ENCODE peak calls at places on chromosomes 3 and 15, in nine cellular contexts. J is A549; N is right cardiac atrium; V is CD4-positive, alpha-beta T cell; B is aorta; S is heart left ventricle; H is transverse colon; Y is CD8-positive, alpha-beta memory T cell; X is adrenal gland. Q is an unnamed sample.

GRCh38 chr3:75978686-75979085 is 193.3 kb upstream of the ZNF717 start:
- DNase-seq in J (no peak), N (no peak), V (no peak), B (no peak), S (no peak), H (no peak), Y (no peak), X (no peak), Q (no peak)

GRCh38 chr15:75153565-75154248 is 48.0 kb upstream of the C15orf39 start:
- DNase-seq in J (no peak), N (no peak), V (no peak), B (no peak), S (peak), H (no peak), Y (no peak), X (no peak), Q (no peak)

GRCh38 chr3:66603161-66603611 is 102.4 kb upstream of the LRIG1 start:
- DNase-seq in J (no peak), N (no peak), V (no peak), B (no peak), S (no peak), H (no peak), Y (no peak), X (no peak), Q (no peak)

GRCh38 chr3:8576841-8577553 is 67.6 kb downstream of the SSUH2 start:
- DNase-seq in J (no peak), N (no peak), V (no peak), B (no peak), S (no peak), H (peak), Y (no peak), X (no peak), Q (no peak)

GRCh38 chr3:186871403-186871924 is 29.0 kb downstream of the ADIPOQ start:
- DNase-seq in J (no peak), N (no peak), V (no peak), B (no peak), S (no peak), H (no peak), Y (no peak), X (no peak), Q (no peak)

GRCh38 chr3:24704496-24704895 is 209.8 kb upstream of the THRB start:
- DNase-seq in J (no peak), N (no peak), V (no peak), B (no peak), S (no peak), H (no peak), Y (no peak), X (no peak), Q (no peak)

GRCh38 chr3:156542101-156543042 is 12.5 kb downstream of the SSR3 start:
- DNase-seq in J (no peak), N (peak), V (no peak), B (no peak), S (no peak), H (no peak), Y (no peak), X (no peak), Q (no peak)

GRCh38 chr3:177703788-177704187 is 506.5 kb upstream of the TBL1XR1 start:
- DNase-seq in J (no peak), N (no peak), V (no peak), B (no peak), S (no peak), H (no peak), Y (no peak), X (no peak), Q (no peak)

GRCh38 chr3:133840055-133840737 is 34.6 kb downstream of the SRPRB start:
- DNase-seq in J (no peak), N (no peak), V (no peak), B (no peak), S (no peak), H (no peak), Y (no peak), X (no peak), Q (no peak)

GRCh38 chr3:164737174-164737573 is 341.1 kb downstream of the SI start:
- DNase-seq in J (no peak), N (no peak), V (no peak), B (no peak), S (no peak), H (no peak), Y (no peak), X (no peak), Q (no peak)

GRCh38 chr3:13309004-13309403 is 111.1 kb downstream of the NUP210 start:
- DNase-seq in J (no peak), N (no peak), V (no peak), B (no peak), S (no peak), H (no peak), Y (no peak), X (no peak), Q (no peak)

GRCh38 chr3:85005947-85006346 is 47.2 kb downstream of the CADM2 start:
- DNase-seq in J (no peak), N (no peak), V (no peak), B (no peak), S (no peak), H (no peak), Y (no peak), X (no peak), Q (no peak)

GRCh38 chr15:42772126-42772525 is 35.2 kb upstream of the CDAN1 start:
- DNase-seq in J (no peak), N (peak), V (no peak), B (peak), S (peak), H (peak), Y (no peak), X (peak), Q (no peak)

GRCh38 chr3:45915518-45916231 is 27.6 kb upstream of the CXCR6 start:
- DNase-seq in J (peak), N (no peak), V (peak), B (no peak), S (no peak), H (peak), Y (peak), X (peak), Q (no peak)

GRCh38 chr15:78007965-78008886 is 69.3 kb downstream of the TBC1D2B start:
- DNase-seq in J (no peak), N (peak), V (no peak), B (peak), S (peak), H (peak), Y (no peak), X (peak), Q (no peak)

GRCh38 chr3:55526332-55527030 is 39.4 kb upstream of the WNT5A start:
- DNase-seq in J (no peak), N (no peak), V (no peak), B (no peak), S (no peak), H (no peak), Y (no peak), X (no peak), Q (no peak)

GRCh38 chr15:66603301-66604179 is 37.7 kb upstream of the LCTL start:
- DNase-seq in J (peak), N (peak), V (peak), B (peak), S (peak), H (peak), Y (peak), X (peak), Q (peak)

GRCh38 chr15:69145694-69146492 is 14.5 kb upstream of the GLCE start:
- DNase-seq in J (no peak), N (no peak), V (no peak), B (no peak), S (no peak), H (no peak), Y (no peak), X (no peak), Q (peak)

GRCh38 chr3:181966387-181966786 is 254.7 kb downstream of the SOX2 start:
- DNase-seq in J (no peak), N (no peak), V (no peak), B (no peak), S (no peak), H (no peak), Y (no peak), X (no peak), Q (no peak)

GRCh38 chr3:23075478-23075877 is 127.6 kb upstream of the UBE2E2 start:
- DNase-seq in J (no peak), N (no peak), V (no peak), B (no peak), S (no peak), H (no peak), Y (no peak), X (no peak), Q (no peak)

GRCh38 chr15:100911086-100911485 is 8.1 kb upstream of the LRRK1 start:
- DNase-seq in J (no peak), N (no peak), V (no peak), B (no peak), S (no peak), H (no peak), Y (no peak), X (no peak), Q (no peak)

GRCh38 chr15:100910556-100910955 is 8.6 kb upstream of the LRRK1 start:
- DNase-seq in J (no peak), N (no peak), V (no peak), B (no peak), S (no peak), H (no peak), Y (no peak), X (no peak), Q (no peak)

GRCh38 chr15:100908466-100908865 is 10.7 kb upstream of the LRRK1 start:
- DNase-seq in J (no peak), N (no peak), V (no peak), B (no peak), S (no peak), H (no peak), Y (no peak), X (no peak), Q (no peak)

GRCh38 chr15:100909582-100909981 is 9.6 kb upstream of the LRRK1 start:
- DNase-seq in J (no peak), N (no peak), V (no peak), B (no peak), S (no peak), H (no peak), Y (no peak), X (no peak), Q (no peak)

GRCh38 chr15:100910119-100910518 is 9.0 kb upstream of the LRRK1 start:
- DNase-seq in J (no peak), N (no peak), V (no peak), B (no peak), S (no peak), H (no peak), Y (no peak), X (no peak), Q (no peak)
- H3K27ac ChIP-seq in J (no peak), N (no peak), V (no peak), B (no peak), S (no peak), H (peak), Y (no peak), X (no peak), Q (no peak)

GRCh38 chr15:39247574-39247973 is 333.3 kb upstream of the THBS1 start:
- DNase-seq in J (no peak), N (no peak), V (no peak), B (no peak), S (no peak), H (no peak), Y (no peak), X (no peak), Q (no peak)
- H3K27ac ChIP-seq in J (no peak), N (no peak), V (no peak), B (no peak), S (no peak), H (no peak), Y (no peak), X (no peak), Q (no peak)

GRCh38 chr15:36996121-36996520 is 104.2 kb downstream of the MEIS2 start:
- DNase-seq in J (no peak), N (no peak), V (no peak), B (no peak), S (no peak), H (no peak), Y (no peak), X (no peak), Q (no peak)
- H3K27ac ChIP-seq in J (no peak), N (no peak), V (no peak), B (no peak), S (peak), H (no peak), Y (no peak), X (peak), Q (no peak)

GRCh38 chr15:49718234-49718633 is 97.4 kb downstream of the DTWD1 start:
- DNase-seq in J (no peak), N (no peak), V (no peak), B (no peak), S (no peak), H (no peak), Y (no peak), X (no peak), Q (no peak)

GRCh38 chr15:49720221-49720620 is 99.4 kb downstream of the DTWD1 start:
- DNase-seq in J (no peak), N (no peak), V (no peak), B (no peak), S (no peak), H (no peak), Y (no peak), X (no peak), Q (no peak)

GRCh38 chr15:49715701-49716100 is 94.9 kb downstream of the DTWD1 start:
- DNase-seq in J (no peak), N (no peak), V (no peak), B (no peak), S (no peak), H (no peak), Y (no peak), X (no peak), Q (no peak)

GRCh38 chr15:49721091-49721490 is 100.2 kb downstream of the DTWD1 start:
- DNase-seq in J (no peak), N (no peak), V (no peak), B (no peak), S (no peak), H (no peak), Y (no peak), X (no peak), Q (no peak)

GRCh38 chr15:49718846-49719245 is 98.0 kb downstream of the DTWD1 start:
- DNase-seq in J (no peak), N (no peak), V (no peak), B (no peak), S (no peak), H (no peak), Y (no peak), X (no peak), Q (no peak)
- H3K27ac ChIP-seq in J (no peak), N (peak), V (no peak), B (peak), S (no peak), H (peak), Y (no peak), X (peak), Q (no peak)

DNA sequence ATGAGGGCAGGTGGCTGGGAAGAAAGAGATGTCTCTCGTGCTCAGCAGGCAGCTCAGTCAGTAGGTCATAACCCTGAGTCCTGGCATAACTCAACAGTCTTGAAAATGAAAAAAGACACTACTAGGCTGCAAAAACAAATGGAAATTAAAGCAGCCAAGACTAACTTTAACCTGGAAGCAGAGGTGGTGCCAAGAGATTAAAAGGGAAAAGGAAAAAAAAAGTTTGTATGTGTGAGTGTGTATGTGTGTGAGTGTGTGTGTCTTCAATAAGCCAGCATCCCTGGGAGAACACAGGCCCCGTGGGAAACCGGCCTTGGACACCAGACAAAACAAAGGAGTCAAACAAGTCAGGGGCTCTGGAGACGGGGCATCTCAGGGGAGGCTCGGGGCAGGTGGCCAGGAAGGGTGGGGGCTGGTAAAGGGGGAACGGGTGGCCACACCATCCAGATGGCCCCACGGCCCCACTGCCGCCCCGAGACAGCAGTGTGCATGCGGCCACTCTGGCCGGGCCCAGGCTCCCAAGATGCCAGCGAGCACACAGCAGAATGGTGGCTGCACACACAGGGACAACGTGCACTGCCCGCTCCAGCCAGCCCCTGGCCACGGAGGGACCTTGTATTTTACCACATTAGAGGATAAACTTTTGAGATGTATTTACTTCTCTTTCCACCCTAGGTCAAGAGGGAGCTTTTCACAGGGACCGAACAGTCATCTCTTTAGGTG is 23.8 kb downstream of the CYFIP1 start:
- DNase-seq in J (no peak), N (peak), V (no peak), B (peak), S (peak), H (no peak), Y (no peak), X (no peak), Q (no peak)
- H3K27ac ChIP-seq in J (no peak), N (no peak), V (no peak), B (peak), S (no peak), H (peak), Y (no peak), X (no peak), Q (no peak)

GRCh38 chr3:190009621-190010020 is 111.1 kb downstream of the P3H2 start:
- DNase-seq in J (no peak), N (no peak), V (no peak), B (no peak), S (no peak), H (no peak), Y (no peak), X (no peak), Q (no peak)

GRCh38 chr3:190010486-190010885 is 110.2 kb downstream of the P3H2 start:
- DNase-seq in J (no peak), N (no peak), V (no peak), B (no peak), S (no peak), H (no peak), Y (no peak), X (no peak), Q (no peak)

GRCh38 chr3:190005343-190006113 is 115.2 kb downstream of the P3H2 start:
- DNase-seq in J (no peak), N (no peak), V (no peak), B (no peak), S (no peak), H (no peak), Y (no peak), X (no peak), Q (no peak)

GRCh38 chr3:190004656-190005055 is 116.0 kb downstream of the P3H2 start:
- DNase-seq in J (no peak), N (no peak), V (no peak), B (no peak), S (no peak), H (no peak), Y (no peak), X (no peak), Q (no peak)

DNA sequence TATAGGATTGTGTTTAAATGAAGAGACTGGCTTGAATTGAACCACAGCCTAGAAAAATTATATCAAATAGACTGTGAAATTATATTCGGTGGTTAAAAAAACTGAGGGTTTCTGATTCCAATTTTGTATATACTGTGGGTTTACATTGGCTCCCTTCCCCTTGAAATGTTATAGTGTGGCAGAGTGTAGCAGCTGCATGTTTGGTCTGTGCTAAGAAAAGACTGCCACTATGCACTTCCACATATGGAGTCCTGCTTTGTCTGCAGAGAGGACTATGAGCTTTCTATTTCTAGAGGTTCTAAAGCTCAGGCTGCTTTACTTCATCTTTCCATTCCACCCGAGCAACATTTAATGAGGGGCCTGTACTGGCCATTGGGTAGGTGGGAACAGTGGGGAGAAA is 112.3 kb downstream of the P3H2 start:
- DNase-seq in J (no peak), N (no peak), V (no peak), B (no peak), S (no peak), H (no peak), Y (no peak), X (no peak), Q (no peak)
- H3K27ac ChIP-seq in J (peak), N (no peak), V (no peak), B (no peak), S (no peak), H (no peak), Y (no peak), X (no peak), Q (no peak)

Q was measured in caudate nucleus.